ENCODE peak calls at places on chromosomes 7 and 10, in four cellular contexts. V is HCT116, I is K562, O is HepG2. Y is an unnamed sample.

GRCh38 chr10:82691211-82691610 is 816.2 kb downstream of the NRG3 start:
- DNase-seq in V (no peak), I (no peak), O (no peak), Y (no peak)

GRCh38 chr7:92621641-92622429 is 31.6 kb upstream of the FAM133B start:
- DNase-seq in V (no peak), I (no peak), O (no peak), Y (no peak)

GRCh38 chr10:3936422-3937040 is 151.5 kb upstream of the KLF6 start:
- DNase-seq in V (no peak), I (no peak), O (no peak), Y (no peak)

GRCh38 chr7:16813232-16813616 is 8.4 kb upstream of the AGR2 start:
- DNase-seq in V (no peak), I (no peak), O (no peak), Y (no peak)

GRCh38 chr7:117941138-117941810 is 68.0 kb upstream of the CTTNBP2 start:
- DNase-seq in V (no peak), I (no peak), O (no peak), Y (no peak)

GRCh38 chr10:35355971-35356724 is 19.8 kb downstream of the CCNY start:
- DNase-seq in V (no peak), I (no peak), O (no peak), Y (no peak)

GRCh38 chr10:48798486-48799254 is 114.0 kb downstream of the WDFY4 start:
- DNase-seq in V (no peak), I (no peak), O (no peak), Y (no peak)

GRCh38 chr7:102236102-102236501 is 50.6 kb upstream of the SH2B2 start:
- DNase-seq in V (no peak), I (no peak), O (no peak), Y (no peak)

GRCh38 chr7:2650451-2650850 is 18.7 kb downstream of the TTYH3 start:
- DNase-seq in V (no peak), I (no peak), O (no peak), Y (no peak)

GRCh38 chr10:58393317-58393716 is 8.1 kb downstream of the TFAM start:
- DNase-seq in V (no peak), I (no peak), O (no peak), Y (no peak)

GRCh38 chr10:804191-804781 is 114.8 kb upstream of the DIP2C start:
- DNase-seq in V (no peak), I (no peak), O (no peak), Y (no peak)

GRCh38 chr10:44373341-44373995 is 11.4 kb downstream of the CXCL12 start:
- DNase-seq in V (no peak), I (no peak), O (no peak), Y (no peak)

GRCh38 chr10:11610855-11611247 is 599 bp downstream of the USP6NL start:
- DNase-seq in V (no peak), I (peak; percentile 37), O (no peak), Y (no peak)
- TF ChIP-seq TCF7L2 in V (no peak), I (no peak), O (no peak), Y (no peak)

GRCh38 chr7:37592366-37592765 is 91.2 kb upstream of the GPR141 start:
- DNase-seq in V (no peak), I (no peak), O (no peak), Y (no peak)
- TF ChIP-seq REST in V (no peak), I (no peak), O (no peak), Y (no peak)

GRCh38 chr7:44716205-44716604 is 32.4 kb upstream of the ZMIZ2 start:
- DNase-seq in V (no peak), I (no peak), O (no peak), Y (no peak)
- TF ChIP-seq TCF7L2 in V (no peak), I (no peak), O (no peak), Y (no peak)

GRCh38 chr10:119375574-119376265 is 166.8 kb downstream of the RGS10 start:
- DNase-seq in V (no peak), I (no peak), O (no peak), Y (no peak)

GRCh38 chr10:119378737-119379067 is 163.8 kb downstream of the RGS10 start:
- DNase-seq in V (no peak), I (peak; percentile 76), O (no peak), Y (no peak)

GRCh38 chr10:119379466-119380071 is 162.9 kb downstream of the RGS10 start:
- DNase-seq in V (no peak), I (no peak), O (no peak), Y (no peak)

GRCh38 chr10:119377905-119378736 is 164.4 kb downstream of the RGS10 start:
- DNase-seq in V (no peak), I (no peak), O (no peak), Y (no peak)

DNA sequence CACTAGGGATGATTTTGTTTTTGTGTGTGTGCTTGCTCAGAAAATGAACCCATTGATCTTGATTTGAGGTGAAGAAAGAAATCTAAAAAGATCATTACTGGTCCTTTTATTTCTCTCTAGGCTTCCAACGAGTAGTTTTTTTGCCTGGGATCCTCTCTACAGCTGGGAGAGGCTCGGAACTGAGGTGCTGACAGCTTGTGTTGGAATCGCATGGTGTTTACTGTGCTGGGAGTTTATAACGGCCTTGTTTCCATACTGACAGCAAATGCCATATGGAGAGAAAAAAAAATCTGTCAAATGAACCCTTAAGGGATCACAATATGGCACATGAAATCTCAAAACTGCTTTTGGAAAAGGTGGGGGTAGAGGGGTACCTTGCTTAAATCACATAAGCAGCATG is 165.1 kb downstream of the RGS10 start:
- DNase-seq in V (no peak), I (no peak), O (no peak), Y (no peak)
- TF ChIP-seq REST in V (no peak), I (no peak), O (no peak), Y (no peak)

GRCh38 chr7:30119890-30120577 is 14.8 kb upstream of the MTURN start:
- DNase-seq in V (no peak), I (no peak), O (no peak), Y (no peak)
- TF ChIP-seq TCF7L2 in V (no peak), I (no peak), O (no peak), Y (no peak)

Y was measured in Panc1.